ENCODE peak calls at places on chromosomes 4 and X, in five cellular contexts. R is SK-N-SH, F is GM12878, T is HepG2, I is K562. Y is an unnamed sample.

GRCh38 chr4:42122237-42122636 is 30.2 kb downstream of the BEND4 start:
- DNase-seq in I (no peak), R (no peak), T (no peak), F (no peak), Y (no peak)

GRCh38 chr4:13162886-13163285 is 321.3 kb downstream of the RAB28 start:
- DNase-seq in R (no peak), F (no peak), T (no peak), I (no peak), Y (no peak)

GRCh38 chrX:23012162-23012561 is 12.4 kb downstream of the DDX53 start:
- DNase-seq in F (no peak), R (peak; percentile 62), T (no peak), I (no peak), Y (no peak)

GRCh38 chr4:181832305-181832704 is 410.9 kb upstream of the TENM3 start:
- DNase-seq in F (no peak), T (no peak), I (no peak), R (no peak), Y (no peak)

GRCh38 chr4:37370052-37370451 is 125.5 kb downstream of the NWD2 start:
- DNase-seq in R (no peak), I (no peak), F (no peak), T (no peak), Y (no peak)

GRCh38 chr4:158769175-158769831 is 477 bp downstream of the FNIP2 start:
- DNase-seq in F (no peak), I (peak; percentile 49), T (no peak), R (no peak), Y (no peak)

GRCh38 chr4:39045791-39046221 is 13.6 kb upstream of the TMEM156 start:
- DNase-seq in T (peak; percentile 43), R (peak; percentile 23), I (no peak), F (no peak), Y (no peak)

GRCh38 chr4:142191901-142192300 is 555.5 kb downstream of the IL15 start:
- DNase-seq in T (no peak), I (no peak), R (no peak), F (no peak), Y (no peak)

GRCh38 chrX:130330706-130331105 is 9.0 kb upstream of the SLC25A14 start:
- DNase-seq in F (peak; percentile 5), R (peak; percentile 63), I (peak; percentile 47), T (peak; percentile 43), Y (peak; percentile 14)

GRCh38 chr4:112150920-112151319 is 5.7 kb downstream of the FAM241A start:
- DNase-seq in F (no peak), T (no peak), I (no peak), R (no peak), Y (no peak)

GRCh38 chrX:103536732-103537131 is 17.4 kb upstream of the RAB40A start:
- DNase-seq in T (no peak), F (no peak), I (no peak), R (no peak), Y (no peak)

GRCh38 chr4:99885063-99885664 is 9.1 kb downstream of the LAMTOR3 start:
- DNase-seq in T (peak; percentile 21), F (no peak), R (peak; percentile 23), I (peak; percentile 27), Y (no peak)

GRCh38 chr4:102319594-102319993 is 25.7 kb downstream of the SLC39A8 start:
- DNase-seq in I (no peak), F (no peak), T (no peak), R (no peak), Y (no peak)
- TF ChIP-seq GABPA in I (no peak), F (no peak), T (no peak), R (no peak), Y (no peak)

GRCh38 chr4:161828061-161828460 is 335.7 kb downstream of the FSTL5 start:
- DNase-seq in F (no peak), R (no peak), T (no peak), I (no peak), Y (no peak)
- TF ChIP-seq REST in F (no peak), R (no peak), T (no peak), I (no peak), Y (no peak)

GRCh38 chrX:48918644-48919340 is at the start of gene PIM2:
- DNase-seq in T (peak; percentile 90), F (peak; percentile 81), I (peak; percentile 85), R (peak; percentile 93), Y (peak; percentile 78)
- TF ChIP-seq GABPA in T (no peak), F (no peak), I (no peak), R (no peak), Y (no peak)

GRCh38 chr4:54100607-54101189 is 735 bp downstream of the GSX2 start:
- DNase-seq in F (no peak), I (no peak), T (no peak), R (peak; percentile 71), Y (no peak)
- TF ChIP-seq REST in F (no peak), I (no peak), T (no peak), R (no peak), Y (no peak)

GRCh38 chrX:31298881-31299280 is 227.0 kb upstream of the FTHL17 start:
- DNase-seq in R (no peak), F (no peak), T (no peak), I (no peak), Y (no peak)

GRCh38 chrX:31294475-31294874 is 222.6 kb upstream of the FTHL17 start:
- DNase-seq in F (no peak), T (no peak), I (no peak), R (no peak), Y (no peak)

GRCh38 chrX:31297881-31298280 is 226.0 kb upstream of the FTHL17 start:
- DNase-seq in I (no peak), R (no peak), F (no peak), T (no peak), Y (no peak)

GRCh38 chrX:31287861-31288260 is 216.0 kb upstream of the FTHL17 start:
- DNase-seq in F (no peak), R (no peak), I (no peak), T (no peak), Y (no peak)

DNA sequence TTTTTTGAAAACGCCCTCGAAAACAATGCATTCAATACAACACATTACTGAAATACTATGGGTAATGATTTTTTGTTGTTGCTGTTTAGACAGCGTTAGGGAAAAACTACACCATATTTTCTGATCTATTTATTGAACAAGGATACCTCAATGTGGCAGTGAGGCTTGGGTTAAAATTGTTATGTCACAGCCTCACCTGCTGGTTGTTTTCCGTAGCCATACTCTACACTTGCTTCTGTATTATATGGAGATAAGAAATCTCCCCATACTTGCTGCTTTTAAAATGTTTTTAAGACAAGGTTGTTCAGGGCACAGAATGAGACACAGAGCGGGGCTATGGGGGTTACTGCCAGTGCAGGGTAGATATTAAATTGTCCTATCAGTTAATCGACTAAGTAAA is 221.6 kb upstream of the FTHL17 start:
- DNase-seq in F (no peak), R (no peak), T (peak; percentile 2), I (no peak), Y (no peak)
- TF ChIP-seq GABPA in F (no peak), R (no peak), T (no peak), I (no peak), Y (no peak)

Y was measured in HL-60.